ENCODE peak calls at places on chromosomes 16 and 17, in four cellular contexts. N is Peyer's patch, W is A673, C is psoas muscle. O is an unnamed sample.

GRCh38 chr16:77402672-77403071 is 32.2 kb downstream of the ADAMTS18 start:
- DNase-seq in N (no peak), W (no peak), C (no peak), O (no peak)

GRCh38 chr17:70136131-70136530 is 33.2 kb upstream of the KCNJ2 start:
- DNase-seq in N (no peak), W (no peak), C (no peak), O (no peak)

GRCh38 chr16:424033-424622 is 1.3 kb upstream of the RAB11FIP3 start:
- DNase-seq in W (peak), N (no peak), C (peak), O (no peak)

GRCh38 chr17:77280304-77280910 is 139.6 kb downstream of the SEC14L1 start:
- DNase-seq in N (no peak), W (no peak), C (no peak), O (no peak)

GRCh38 chr16:10729649-10730048 is 14.0 kb upstream of the NUBP1 start:
- DNase-seq in N (no peak), C (peak), W (peak), O (no peak)

GRCh38 chr16:13448346-13448745 is 471.6 kb upstream of the ERCC4 start:
- DNase-seq in N (no peak), C (no peak), W (no peak), O (no peak)

GRCh38 chr17:65514082-65514481 is 47.4 kb downstream of the AXIN2 start:
- DNase-seq in N (no peak), W (no peak), C (no peak), O (no peak)

GRCh38 chr17:74987909-74988711 is 678 bp downstream of the CDR2L start:
- DNase-seq in C (peak), N (peak), W (peak), O (no peak)

GRCh38 chr17:77768475-77768874 is 190.0 kb upstream of the TNRC6C start:
- DNase-seq in W (no peak), N (no peak), C (no peak), O (no peak)

GRCh38 chr16:85485379-85485778 is 127.7 kb upstream of the GSE1 start:
- DNase-seq in W (no peak), N (no peak), C (no peak), O (no peak)

GRCh38 chr16:10828851-10829331 is 10.3 kb upstream of the TVP23A start:
- DNase-seq in N (peak), C (peak), W (no peak), O (no peak)

GRCh38 chr17:75454193-75454592 is 2.2 kb upstream of the TMEM94 start:
- DNase-seq in N (no peak), W (no peak), C (no peak), O (no peak)

GRCh38 chr16:89319883-89320716 is 102.6 kb downstream of the ZNF778 start:
- DNase-seq in W (peak), N (no peak), C (peak), O (no peak)

GRCh38 chr16:9374076-9374475 is 282.6 kb downstream of the HAPSTR1 start:
- DNase-seq in N (no peak), W (no peak), C (no peak), O (no peak)

GRCh38 chr17:45975640-45976295 is 23.3 kb upstream of the STH start:
- DNase-seq in C (no peak), W (no peak), N (no peak), O (no peak)

GRCh38 chr17:35972535-35972934 is 8.8 kb downstream of the CCL16 start:
- DNase-seq in N (no peak), C (no peak), W (no peak), O (no peak)

GRCh38 chr16:25007284-25007984 is 7.7 kb downstream of the ARHGAP17 start:
- DNase-seq in N (no peak), C (no peak), W (no peak), O (no peak)

GRCh38 chr16:13560151-13560550 is 359.8 kb upstream of the ERCC4 start:
- DNase-seq in C (no peak), W (no peak), N (no peak), O (no peak)

GRCh38 chr16:88522276-88522949 is 47.8 kb upstream of the ZC3H18 start:
- DNase-seq in W (no peak), N (no peak), C (no peak), O (no peak)

GRCh38 chr16:84618428-84619102 is 687 bp upstream of the COTL1 start:
- DNase-seq in C (peak), W (peak), N (no peak), O (no peak)

GRCh38 chr16:54239441-54239840 is 47.1 kb downstream of the IRX3 start:
- DNase-seq in N (no peak), W (no peak), C (peak), O (no peak)

GRCh38 chr17:64297467-64298088 is 34.5 kb upstream of the TEX2 start:
- DNase-seq in C (no peak), W (no peak), N (no peak), O (no peak)

GRCh38 chr16:46482895-46483294 is 138.3 kb downstream of the SHCBP1 start:
- DNase-seq in W (no peak), C (no peak), N (no peak), O (no peak)

GRCh38 chr16:52383640-52384292 is 163.2 kb downstream of the TOX3 start:
- DNase-seq in W (no peak), N (no peak), C (no peak), O (no peak)

GRCh38 chr16:52384378-52384777 is 162.6 kb downstream of the TOX3 start:
- DNase-seq in N (no peak), W (peak), C (no peak), O (no peak)

GRCh38 chr16:52383071-52383470 is 163.9 kb downstream of the TOX3 start:
- DNase-seq in N (no peak), W (no peak), C (no peak), O (no peak)

GRCh38 chr16:52376677-52377300 is 170.2 kb downstream of the TOX3 start:
- DNase-seq in N (no peak), C (no peak), W (no peak), O (no peak)

GRCh38 chr16:52379551-52379950 is 167.4 kb downstream of the TOX3 start:
- DNase-seq in N (no peak), C (no peak), W (no peak), O (no peak)
- H3K4me3 ChIP-seq in N (no peak), C (no peak), W (no peak), O (no peak)

DNA sequence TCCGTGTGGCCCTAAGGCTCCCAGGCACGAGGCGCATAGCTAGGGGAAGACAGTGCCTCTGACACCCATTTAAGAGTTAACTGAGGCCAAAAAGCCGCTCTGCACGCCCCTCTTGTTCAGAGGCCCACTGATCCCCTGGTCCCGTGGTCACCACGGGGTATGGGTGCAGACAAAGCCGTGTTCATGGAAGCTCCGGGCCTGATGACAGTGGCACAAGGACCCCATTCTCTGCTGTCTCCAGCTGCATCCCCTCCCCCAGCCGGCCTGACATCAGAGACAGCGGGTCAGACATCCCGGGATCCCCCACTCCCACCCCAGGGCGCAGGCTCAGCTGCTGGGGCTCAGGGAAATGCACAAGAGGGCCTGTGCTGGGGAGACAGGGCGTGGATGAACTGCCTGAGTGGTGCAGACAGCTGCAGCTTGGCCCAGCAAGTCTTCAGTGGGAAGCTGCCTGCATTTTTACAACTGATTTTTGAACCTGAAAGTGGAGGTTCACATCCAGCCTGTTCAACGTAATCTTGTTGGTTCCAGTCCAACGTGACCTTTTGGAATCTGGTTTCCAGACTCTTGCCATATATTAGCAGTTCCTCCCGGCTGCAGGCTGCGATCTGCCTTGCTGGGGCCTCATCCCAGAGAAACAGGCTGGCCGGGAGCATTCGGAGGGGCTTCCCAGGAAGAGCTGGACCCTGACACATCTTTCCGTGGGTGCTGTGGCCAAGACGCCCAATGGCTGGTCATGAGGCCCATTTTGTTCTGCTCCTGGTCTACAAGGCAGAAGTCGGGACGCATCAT is 9.7 kb upstream of the BAHCC1 start:
- DNase-seq in N (no peak), W (no peak), C (no peak), O (no peak)
- H3K27ac ChIP-seq in N (peak), W (no peak), C (peak), O (peak)

DNA sequence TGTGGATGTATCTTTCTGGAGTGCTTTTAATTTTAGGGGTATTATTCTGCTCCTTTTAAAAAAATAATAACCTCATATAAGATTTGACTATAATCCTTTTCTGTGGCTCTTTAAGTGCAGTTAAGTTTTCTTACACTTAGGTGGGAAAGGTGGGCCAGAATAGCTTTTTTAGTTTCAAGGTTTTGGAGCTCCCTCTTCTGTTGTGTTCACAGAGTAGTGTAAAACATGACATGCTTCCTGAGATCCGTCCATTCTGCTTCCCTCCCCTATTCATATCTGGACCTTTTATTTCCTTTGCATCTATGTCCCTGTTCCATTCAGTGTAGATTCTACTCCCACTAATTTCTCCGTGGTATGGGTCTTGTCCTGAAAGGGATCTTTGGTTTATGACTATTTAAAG is 12.8 kb downstream of the LRRC36 start:
- DNase-seq in N (no peak), W (no peak), C (no peak), O (no peak)
- TF ChIP-seq CTCF in N (no peak), W (peak), C (no peak), O (no peak)

GRCh38 chr17:20986767-20987510 is 55.9 kb downstream of the USP22 start:
- DNase-seq in C (no peak), N (no peak), W (no peak), O (no peak)

GRCh38 chr17:20988896-20989295 is 53.9 kb downstream of the USP22 start:
- DNase-seq in C (no peak), W (no peak), N (no peak), O (no peak)

GRCh38 chr17:20987511-20987910 is 55.3 kb downstream of the USP22 start:
- DNase-seq in W (no peak), C (no peak), N (no peak), O (no peak)

GRCh38 chr17:20989481-20989880 is 53.3 kb downstream of the USP22 start:
- DNase-seq in N (no peak), C (no peak), W (no peak), O (no peak)

GRCh38 chr17:20988001-20988641 is 54.7 kb downstream of the USP22 start:
- DNase-seq in W (no peak), C (no peak), N (no peak), O (no peak)
- H3K4me3 ChIP-seq in W (no peak), C (no peak), N (no peak), O (no peak)